ENCODE peak calls at places on chromosomes 11 and 22, in seven cellular contexts. U is left lung; S is caudate nucleus; V is Ammon's horn; L is iPS-NIHi11; B is coronary artery; G is stimulated activated CD8-positive, alpha-beta memory T cell treated with anti-CD3 and anti-CD28 coated beads, Interleukin-15, amount 100 ng/mL, for 24 hours. Q is an unnamed sample.
A peak's percentile ranks its signal among the peaks of the same experiment; 100 is the strongest.

GRCh38 chr11:56624661-56625110 is 10.0 kb upstream of the OR5M1 start:
- DNase-seq in S (no peak), L (peak; percentile 40), V (no peak), B (no peak), U (no peak), G (no peak), Q (peak; percentile 49)

GRCh38 chr22:27769012-27769411 is 32.5 kb downstream of the MN1 start:
- DNase-seq in U (no peak), B (no peak), G (no peak), S (no peak), L (no peak), V (no peak), Q (no peak)

GRCh38 chr11:43955381-43956118 is 13.1 kb downstream of the C11orf96 start:
- DNase-seq in V (no peak), B (peak; percentile 62), U (no peak), G (no peak), L (no peak), S (no peak), Q (no peak)

GRCh38 chr11:8219257-8220021 is 44.2 kb downstream of the LMO1 start:
- DNase-seq in S (peak; percentile 15), B (no peak), L (peak; percentile 76), U (no peak), G (no peak), V (peak; percentile 48), Q (peak; percentile 60)

GRCh38 chr11:65977621-65978390 is 16.3 kb downstream of the SART1 start:
- DNase-seq in S (no peak), L (no peak), B (no peak), G (no peak), U (no peak), V (no peak), Q (no peak)

GRCh38 chr11:37724305-37724704 is 1126.3 kb upstream of the RAG2 start:
- DNase-seq in L (no peak), B (no peak), S (no peak), V (no peak), U (no peak), G (no peak), Q (no peak)

GRCh38 chr22:46272762-46273431 is 5.1 kb downstream of the TTC38 start:
- DNase-seq in U (no peak), G (no peak), S (no peak), V (no peak), B (no peak), L (no peak), Q (no peak)

GRCh38 chr11:1559103-1559951 is 12.7 kb downstream of the DUSP8 start:
- DNase-seq in L (peak; percentile 77), V (peak; percentile 95), G (no peak), U (peak; percentile 87), S (peak; percentile 83), B (peak; percentile 98), Q (peak; percentile 95)

GRCh38 chr22:39690901-39691620 is 120.5 kb downstream of the CACNA1I start:
- DNase-seq in V (peak; percentile 48), U (no peak), B (no peak), S (peak; percentile 53), G (no peak), L (peak; percentile 70), Q (no peak)

GRCh38 chr11:45997599-45997998 is 75.1 kb downstream of the LARGE2 start:
- DNase-seq in V (no peak), B (no peak), L (no peak), G (no peak), S (no peak), U (no peak), Q (no peak)

Q was measured in NCI-H446.